ENCODE peak calls at places on chromosomes 6 and 20, in nine cellular contexts. P is heart right ventricle; N is activated T-cell treated with anti-CD3 and anti-CD28 coated beads, Interleukin-2, amount 50 U/mL, for 72 hours; H is NCI-H1417; A is AG04449; Y is stimulated activated CD8-positive, alpha-beta memory T cell treated with anti-CD3 and anti-CD28 coated beads, Interleukin-2, amount 100 ng/mL, for 1 hour; R is neural crest cell; U is stimulated activated CD4-positive, alpha-beta T cell treated with anti-CD3 and anti-CD28 coated beads, Interleukin-1b, Interleukin-23, amount 100 ng/mL, for 24 hours; D is NCI-H1436. K is an unnamed sample.

GRCh38 chr6:108760158-108761050 is 87.8 kb upstream of the ARMC2 start:
- DNase-seq in P (no peak), N (no peak), H (peak), A (no peak), Y (no peak), R (no peak), U (no peak), D (peak), K (no peak)

GRCh38 chr20:12036142-12036541 is 118.4 kb downstream of the BTBD3 start:
- DNase-seq in P (no peak), N (no peak), H (no peak), A (no peak), Y (no peak), R (no peak), U (no peak), D (no peak), K (no peak)

GRCh38 chr6:44829811-44830210 is 442.3 kb downstream of the CDC5L start:
- DNase-seq in P (no peak), N (no peak), H (peak), A (no peak), Y (no peak), R (no peak), U (no peak), D (no peak), K (no peak)

GRCh38 chr6:44214307-44214706 is 2.4 kb upstream of the MYMX start:
- DNase-seq in P (no peak), N (no peak), H (no peak), A (no peak), Y (no peak), R (no peak), U (no peak), D (no peak), K (no peak)

GRCh38 chr20:48986899-48987298 is 59.2 kb upstream of the CSE1L start:
- DNase-seq in P (no peak), N (no peak), H (peak), A (no peak), Y (no peak), R (no peak), U (no peak), D (no peak), K (no peak)

GRCh38 chr6:53582963-53583362 is 38.1 kb upstream of the GCLC start:
- DNase-seq in P (no peak), N (no peak), H (no peak), A (no peak), Y (no peak), R (no peak), U (no peak), D (no peak), K (no peak)

GRCh38 chr20:17895641-17896246 is 72.8 kb downstream of the SNX5 start:
- DNase-seq in P (peak), N (peak), H (no peak), A (no peak), Y (peak), R (no peak), U (peak), D (no peak), K (peak)

GRCh38 chr6:134117409-134117808 is 65.0 kb upstream of the SLC2A12 start:
- DNase-seq in P (no peak), N (no peak), H (peak), A (no peak), Y (no peak), R (no peak), U (no peak), D (peak), K (peak)

GRCh38 chr6:107962723-107963122 is 4.7 kb upstream of the SEC63 start:
- DNase-seq in P (no peak), N (no peak), H (no peak), A (no peak), Y (no peak), R (no peak), U (no peak), D (no peak), K (no peak)

GRCh38 chr6:143232849-143233248 is 172.2 kb downstream of the AIG1 start:
- DNase-seq in P (peak), N (peak), H (peak), A (no peak), Y (no peak), R (peak), U (no peak), D (no peak), K (peak)

GRCh38 chr20:48364688-48365421 is 462.9 kb downstream of the PREX1 start:
- DNase-seq in P (no peak), N (no peak), H (no peak), A (no peak), Y (no peak), R (no peak), U (no peak), D (no peak), K (no peak)

GRCh38 chr6:154448448-154449096 is 61.9 kb downstream of the CNKSR3 start:
- DNase-seq in P (no peak), N (no peak), H (peak), A (peak), Y (no peak), R (no peak), U (no peak), D (peak), K (no peak)

GRCh38 chr6:47404436-47404835 is 73.2 kb upstream of the CD2AP start:
- DNase-seq in P (no peak), N (no peak), H (no peak), A (no peak), Y (no peak), R (no peak), U (no peak), D (no peak), K (no peak)

GRCh38 chr20:52129611-52130010 is 62.0 kb downstream of the ZFP64 start:
- DNase-seq in P (no peak), N (no peak), H (no peak), A (no peak), Y (no peak), R (no peak), U (no peak), D (no peak), K (no peak)

GRCh38 chr6:111872521-111873177 is 603 bp downstream of the FYN start:
- DNase-seq in P (peak), N (peak), H (peak), A (no peak), Y (peak), R (peak), U (peak), D (peak), K (peak)

GRCh38 chr20:3716195-3716834 is 3.9 kb upstream of the SIGLEC1 start:
- DNase-seq in P (peak), N (peak), H (peak), A (no peak), Y (no peak), R (peak), U (no peak), D (peak), K (peak)

GRCh38 chr6:136037246-136037884 is 185.9 kb downstream of the PDE7B start:
- DNase-seq in P (no peak), N (peak), H (no peak), A (no peak), Y (no peak), R (no peak), U (no peak), D (no peak), K (no peak)

GRCh38 chr20:61757678-61758555 is 307.8 kb downstream of the TAF4 start:
- DNase-seq in P (no peak), N (no peak), H (no peak), A (no peak), Y (no peak), R (no peak), U (no peak), D (no peak), K (no peak)

GRCh38 chr6:167644404-167645132 is 182.1 kb upstream of the AFDN start:
- DNase-seq in P (no peak), N (no peak), H (no peak), A (no peak), Y (no peak), R (no peak), U (no peak), D (no peak), K (no peak)

GRCh38 chr20:31712112-31712553 is 10.5 kb downstream of the BCL2L1 start:
- DNase-seq in P (no peak), N (no peak), H (peak), A (no peak), Y (no peak), R (no peak), U (no peak), D (peak), K (no peak)

GRCh38 chr20:61292821-61293612 is 41.0 kb downstream of the CDH4 start:
- DNase-seq in P (no peak), N (no peak), H (no peak), A (no peak), Y (no peak), R (no peak), U (no peak), D (no peak), K (no peak)

GRCh38 chr6:144480518-144480917 is 195.4 kb downstream of the UTRN start:
- DNase-seq in P (no peak), N (no peak), H (no peak), A (no peak), Y (no peak), R (no peak), U (no peak), D (no peak), K (no peak)

GRCh38 chr6:141033101-141033500 is 1099.6 kb upstream of the GJE1 start:
- DNase-seq in P (no peak), N (no peak), H (no peak), A (no peak), Y (no peak), R (no peak), U (no peak), D (no peak), K (no peak)

GRCh38 chr6:169162968-169163903 is 90.4 kb downstream of the THBS2 start:
- DNase-seq in P (no peak), N (no peak), H (no peak), A (peak), Y (no peak), R (no peak), U (no peak), D (no peak), K (no peak)

GRCh38 chr6:166228839-166229528 is 61.3 kb upstream of the TBXT start:
- DNase-seq in P (no peak), N (no peak), H (no peak), A (no peak), Y (no peak), R (no peak), U (no peak), D (no peak), K (no peak)

GRCh38 chr20:64100946-64101688 is 6.2 kb downstream of the NPBWR2 start:
- DNase-seq in P (no peak), N (no peak), H (no peak), A (no peak), Y (no peak), R (no peak), U (no peak), D (no peak), K (no peak)

GRCh38 chr6:4274382-4275082 is 139.2 kb upstream of the ECI2 start:
- DNase-seq in P (no peak), N (no peak), H (no peak), A (no peak), Y (no peak), R (no peak), U (no peak), D (no peak), K (no peak)

GRCh38 chr6:164068533-164068932 is 654.0 kb downstream of the QKI start:
- DNase-seq in P (no peak), N (no peak), H (no peak), A (no peak), Y (no peak), R (no peak), U (no peak), D (no peak), K (no peak)

GRCh38 chr20:61816606-61817005 is 249.1 kb downstream of the TAF4 start:
- DNase-seq in P (no peak), N (no peak), H (no peak), A (no peak), Y (no peak), R (no peak), U (no peak), D (no peak), K (no peak)

GRCh38 chr6:12873706-12874105 is 157.1 kb downstream of the PHACTR1 start:
- DNase-seq in P (no peak), N (no peak), H (no peak), A (no peak), Y (no peak), R (no peak), U (no peak), D (no peak), K (no peak)

GRCh38 chr6:152263582-152263981 is 373.6 kb downstream of the SYNE1 start:
- DNase-seq in P (no peak), N (no peak), H (no peak), A (no peak), Y (no peak), R (no peak), U (no peak), D (no peak), K (no peak)

GRCh38 chr20:8557711-8558110 is 425.6 kb downstream of the PLCB1 start:
- DNase-seq in P (no peak), N (no peak), H (no peak), A (no peak), Y (no peak), R (no peak), U (no peak), D (no peak), K (no peak)

GRCh38 chr20:4160761-4161305 is 145.5 kb upstream of the RNF24 start:
- DNase-seq in P (peak), N (peak), H (no peak), A (no peak), Y (no peak), R (peak), U (no peak), D (no peak), K (peak)

GRCh38 chr6:160756871-160757270 is 54.8 kb downstream of the PLG start:
- DNase-seq in P (no peak), N (no peak), H (no peak), A (no peak), Y (no peak), R (no peak), U (no peak), D (no peak), K (no peak)

GRCh38 chr6:78390066-78390465 is 477.3 kb upstream of the IRAK1BP1 start:
- DNase-seq in P (no peak), N (no peak), H (no peak), A (no peak), Y (no peak), R (no peak), U (no peak), D (no peak), K (no peak)

GRCh38 chr6:134725590-134725989 is 224.3 kb downstream of the ALDH8A1 start:
- DNase-seq in P (no peak), N (no peak), H (no peak), A (no peak), Y (no peak), R (no peak), U (no peak), D (no peak), K (no peak)